ENCODE peak calls at places on chromosome 22, in seven cellular contexts. Y, J, U, R, P, B and A are unnamed samples.

GRCh38 chr22:43477151-43477725 is 65.4 kb downstream of the MPPED1 start:
- DNase-seq in Y (no peak), J (no peak), U (peak; percentile 30), R (no peak), P (no peak), B (no peak), A (no peak)

GRCh38 chr22:19717691-19718254 is 3.5 kb downstream of the SEPTIN5 start:
- DNase-seq in Y (peak; percentile 61), J (peak; percentile 54), U (peak; percentile 98), R (peak; percentile 62), P (peak; percentile 72), B (peak; percentile 57), A (peak; percentile 63)

GRCh38 chr22:46068908-46069481 is 81.3 kb upstream of the PPARA start:
- DNase-seq in Y (no peak), J (no peak), U (no peak), R (no peak), P (no peak), B (no peak), A (no peak)

GRCh38 chr22:42662114-42663021 is 13.2 kb upstream of the CYB5R3 start:
- DNase-seq in Y (peak; percentile 60), J (peak; percentile 67), U (peak; percentile 98), R (peak; percentile 45), P (peak; percentile 91), B (peak; percentile 86), A (peak; percentile 91)

GRCh38 chr22:39990688-39991087 is 4.1 kb upstream of the FAM83F start:
- DNase-seq in Y (no peak), J (no peak), U (no peak), R (no peak), P (no peak), B (no peak), A (no peak)

GRCh38 chr22:40668611-40669390 is 10.5 kb upstream of the MCHR1 start:
- DNase-seq in Y (no peak), J (no peak), U (no peak), R (no peak), P (no peak), B (peak; percentile 48), A (peak; percentile 43)

GRCh38 chr22:20571531-20572007 is 64.2 kb downstream of the MED15 start:
- DNase-seq in Y (peak; percentile 36), J (no peak), U (peak; percentile 91), R (peak; percentile 4), P (peak; percentile 46), B (peak; percentile 63), A (peak; percentile 72)

GRCh38 chr22:35638408-35638807 is 9.8 kb upstream of the APOL6 start:
- DNase-seq in Y (no peak), J (peak; percentile 53), U (peak; percentile 22), R (no peak), P (peak; percentile 67), B (no peak), A (no peak)

GRCh38 chr22:23063539-23064380 is 6.6 kb upstream of the GNAZ start:
- DNase-seq in Y (no peak), J (no peak), U (peak; percentile 11), R (no peak), P (peak; percentile 13), B (no peak), A (no peak)

GRCh38 chr22:44342347-44342956 is 29.7 kb upstream of the SHISAL1 start:
- DNase-seq in Y (no peak), J (no peak), U (no peak), R (no peak), P (no peak), B (no peak), A (no peak)

GRCh38 chr22:27299181-27300085 is 502.1 kb downstream of the MN1 start:
- DNase-seq in Y (no peak), J (peak; percentile 12), U (peak; percentile 73), R (no peak), P (no peak), B (no peak), A (peak; percentile 36)

GRCh38 chr22:48631288-48631687 is 1196.4 kb downstream of the BRD1 start:
- DNase-seq in Y (no peak), J (no peak), U (no peak), R (no peak), P (no peak), B (no peak), A (no peak)

GRCh38 chr22:31912402-31912733 is 32.0 kb upstream of the YWHAH start:
- DNase-seq in Y (no peak), J (no peak), U (no peak), R (no peak), P (no peak), B (no peak), A (no peak)

GRCh38 chr22:45203150-45203974 is 37.3 kb downstream of the KIAA0930 start:
- DNase-seq in Y (no peak), J (no peak), U (peak; percentile 33), R (no peak), P (no peak), B (no peak), A (no peak)

GRCh38 chr22:29581799-29582198 is 886 bp upstream of the NIPSNAP1 start:
- DNase-seq in Y (no peak), J (no peak), U (no peak), R (no peak), P (peak; percentile 78), B (no peak), A (peak; percentile 34)

GRCh38 chr22:19965771-19966709 is 24.4 kb upstream of the TXNRD2 start:
- DNase-seq in Y (no peak), J (no peak), U (peak; percentile 94), R (peak; percentile 38), P (no peak), B (no peak), A (peak; percentile 76)

GRCh38 chr22:49930596-49931412 is 12.4 kb downstream of the CRELD2 start:
- DNase-seq in Y (peak; percentile 21), J (peak; percentile 93), U (peak; percentile 73), R (peak; percentile 90), P (peak; percentile 85), B (peak; percentile 86), A (peak; percentile 43)

GRCh38 chr22:19287889-19288288 is 3.6 kb downstream of the CLTCL1 start:
- DNase-seq in Y (no peak), J (no peak), U (no peak), R (no peak), P (no peak), B (no peak), A (no peak)

GRCh38 chr22:44926491-44927415 is 83.1 kb downstream of the PHF21B start:
- DNase-seq in Y (no peak), J (no peak), U (peak; percentile 33), R (no peak), P (no peak), B (no peak), A (no peak)

GRCh38 chr22:49970528-49971231 is 10.1 kb downstream of the PIM3 start:
- DNase-seq in Y (peak; percentile 93), J (peak; percentile 96), U (peak; percentile 93), R (peak; percentile 88), P (peak; percentile 95), B (peak; percentile 95), A (peak; percentile 87)

GRCh38 chr22:41350087-41350486 is 31.7 kb upstream of the TEF start:
- DNase-seq in Y (no peak), J (no peak), U (no peak), R (no peak), P (peak; percentile 44), B (no peak), A (no peak)

GRCh38 chr22:41787331-41787730 is 13.1 kb upstream of the CCDC134 start:
- DNase-seq in Y (no peak), J (no peak), U (no peak), R (no peak), P (no peak), B (no peak), A (no peak)

GRCh38 chr22:38132794-38133193 is 22.3 kb upstream of the BAIAP2L2 start:
- DNase-seq in Y (no peak), J (no peak), U (peak; percentile 45), R (no peak), P (no peak), B (no peak), A (no peak)

GRCh38 chr22:20610757-20611156 is 103.3 kb downstream of the MED15 start:
- DNase-seq in Y (no peak), J (no peak), U (peak; percentile 30), R (no peak), P (no peak), B (no peak), A (no peak)

GRCh38 chr22:46380069-46380468 is 44.6 kb downstream of the TRMU start:
- DNase-seq in Y (no peak), J (no peak), U (no peak), R (no peak), P (no peak), B (no peak), A (no peak)

GRCh38 chr22:33513388-33514336 is 406.6 kb downstream of the LARGE1 start:
- DNase-seq in Y (no peak), J (no peak), U (no peak), R (no peak), P (no peak), B (no peak), A (no peak)

GRCh38 chr22:21624120-21624879 is 5.5 kb downstream of the YDJC start:
- DNase-seq in Y (no peak), J (no peak), U (peak; percentile 83), R (peak; percentile 27), P (peak; percentile 41), B (no peak), A (peak; percentile 89)

GRCh38 chr22:38461414-38462081 is 6.3 kb upstream of the KDELR3 start:
- DNase-seq in Y (no peak), J (peak; percentile 79), U (peak; percentile 95), R (peak; percentile 17), P (peak; percentile 82), B (peak; percentile 81), A (peak; percentile 99)

GRCh38 chr22:43158778-43159483 is 7.6 kb downstream of the TSPO start:
- DNase-seq in Y (no peak), J (no peak), U (no peak), R (no peak), P (no peak), B (no peak), A (no peak)

GRCh38 chr22:25702571-25703167 is 39.3 kb upstream of the MYO18B start:
- DNase-seq in Y (no peak), J (no peak), U (no peak), R (no peak), P (no peak), B (peak; percentile 65), A (no peak)

GRCh38 chr22:37797874-37798500 is 9.7 kb upstream of the GCAT start:
- DNase-seq in Y (no peak), J (no peak), U (no peak), R (no peak), P (no peak), B (peak; percentile 27), A (no peak)

GRCh38 chr22:49997221-49997599 is 15.4 kb downstream of the IL17REL start:
- DNase-seq in Y (no peak), J (no peak), U (peak; percentile 56), R (no peak), P (peak; percentile 87), B (no peak), A (no peak)

GRCh38 chr22:20403779-20404140 is 9.8 kb downstream of the ZNF74 start:
- DNase-seq in Y (no peak), J (no peak), U (peak; percentile 22), R (no peak), P (no peak), B (no peak), A (no peak)

GRCh38 chr22:26663374-26663923 is 6.1 kb downstream of the MIAT start:
- DNase-seq in Y (no peak), J (no peak), U (no peak), R (no peak), P (no peak), B (no peak), A (no peak)

GRCh38 chr22:20937794-20938148 is 20.6 kb downstream of the CRKL start:
- DNase-seq in Y (no peak), J (no peak), U (no peak), R (no peak), P (no peak), B (no peak), A (no peak)

GRCh38 chr22:20464096-20464614 is 26.5 kb upstream of the SCARF2 start:
- DNase-seq in Y (no peak), J (no peak), U (no peak), R (no peak), P (no peak), B (peak; percentile 75), A (no peak)

GRCh38 chr22:37989146-37990045 is 5.0 kb upstream of the SOX10 start:
- DNase-seq in Y (no peak), J (no peak), U (no peak), R (no peak), P (no peak), B (no peak), A (no peak)

GRCh38 chr22:20818471-20818870 is 40.1 kb downstream of the PI4KA start:
- DNase-seq in Y (no peak), J (no peak), U (no peak), R (no peak), P (no peak), B (no peak), A (no peak)